ENCODE peak calls at places on chromosomes 7 and 10, in ten cellular contexts. T is AG04450, F is upper lobe of right lung, P is colonic mucosa, R is neural progenitor cell, G is IMR-90, X is GM13977, A is choroid plexus epithelial cell, B is PC-3, V is cardiac fibroblast. U is an unnamed sample.
A peak's percentile ranks its signal among the peaks of the same experiment; 100 is the strongest.

GRCh38 chr7:152664636-152665035 is 11.3 kb downstream of the XRCC2 start:
- DNase-seq in V (peak; percentile 84), X (no peak), A (peak; percentile 5), F (no peak), R (no peak), G (no peak), B (no peak), T (no peak), P (no peak), U (no peak)

GRCh38 chr10:101305241-101306230 is 48.4 kb upstream of the BTRC start:
- DNase-seq in G (no peak), F (no peak), A (peak; percentile 15), V (no peak), R (peak; percentile 87), B (no peak), X (no peak), T (no peak), P (no peak), U (no peak)

GRCh38 chr10:124636271-124636993 is 107.7 kb downstream of the FAM53B start:
- DNase-seq in X (no peak), T (no peak), R (no peak), V (no peak), B (no peak), P (no peak), A (no peak), G (no peak), F (no peak), U (no peak)

GRCh38 chr10:13421382-13421917 is 73.4 kb upstream of the SEPHS1 start:
- DNase-seq in B (no peak), T (no peak), V (no peak), A (no peak), F (no peak), X (no peak), P (no peak), G (no peak), R (no peak), U (no peak)

GRCh38 chr10:132538790-132539421 is 1.3 kb downstream of the INPP5A start:
- DNase-seq in R (no peak), F (no peak), G (no peak), B (no peak), V (no peak), T (no peak), P (no peak), A (no peak), X (no peak), U (no peak)

GRCh38 chr10:71128311-71129010 is 83.9 kb upstream of the UNC5B start:
- DNase-seq in T (no peak), B (no peak), A (no peak), V (peak; percentile 11), G (no peak), R (no peak), F (no peak), X (no peak), P (peak; percentile 34), U (peak; percentile 2)

GRCh38 chr7:87564290-87564963 is 36.3 kb downstream of the ABCB1 start:
- DNase-seq in F (no peak), P (peak; percentile 68), R (peak; percentile 60), B (peak; percentile 55), G (no peak), V (no peak), T (no peak), A (peak; percentile 21), X (peak; percentile 12), U (peak; percentile 25)

GRCh38 chr10:73262105-73262730 is 9.8 kb upstream of the MRPS16 start:
- DNase-seq in B (peak; percentile 100), R (no peak), G (peak; percentile 74), A (peak; percentile 89), T (peak; percentile 43), F (no peak), V (peak; percentile 73), P (no peak), X (no peak), U (no peak)

GRCh38 chr10:128263891-128264688 is 137.9 kb upstream of the MKI67 start:
- DNase-seq in V (peak; percentile 70), B (peak; percentile 64), P (peak; percentile 60), G (peak; percentile 25), A (peak; percentile 78), F (peak; percentile 78), R (peak; percentile 82), X (peak; percentile 54), T (no peak), U (peak; percentile 38)

GRCh38 chr10:93208717-93209464 is 135.2 kb downstream of the CYP26A1 start:
- DNase-seq in G (peak; percentile 6), T (no peak), X (no peak), B (peak; percentile 68), F (no peak), R (no peak), P (no peak), V (no peak), A (no peak), U (no peak)

GRCh38 chr7:139747662-139748372 is 30.0 kb downstream of the HIPK2 start:
- DNase-seq in P (no peak), V (no peak), T (no peak), R (no peak), G (no peak), F (no peak), B (no peak), A (no peak), X (no peak), U (no peak)

DNA sequence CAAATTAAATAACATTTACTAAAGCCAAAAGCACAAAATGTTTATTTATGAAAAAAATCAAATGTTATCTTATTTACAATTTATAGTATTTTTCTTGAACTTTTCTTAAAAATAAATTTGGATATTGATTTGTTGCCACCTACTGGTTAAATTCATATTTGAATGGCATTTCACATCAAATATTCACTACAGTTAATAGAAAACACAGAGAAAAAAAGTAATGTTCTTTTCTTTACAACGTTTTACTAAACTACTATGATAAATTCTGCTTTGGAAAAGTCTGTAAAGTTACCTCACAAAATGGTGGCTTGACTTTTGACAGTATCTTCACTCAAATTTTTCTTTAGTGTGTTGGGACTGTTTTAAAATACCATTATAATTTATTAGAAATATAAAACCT is 52.7 kb downstream of the SRPK2 start:
- DNase-seq in B (peak; percentile 47), F (no peak), X (peak; percentile 27), P (no peak), R (no peak), T (no peak), V (peak; percentile 25), G (peak; percentile 20), A (peak; percentile 36), U (no peak)
- TF ChIP-seq CTCF in B (peak; percentile 57), F (peak; percentile 40), X (peak; percentile 42), P (peak; percentile 33), R (peak; percentile 28), T (peak; percentile 34), V (peak; percentile 21), G (peak; percentile 37), A (peak; percentile 42), U (peak; percentile 45)

GRCh38 chr10:11409357-11409756 is 202.1 kb downstream of the USP6NL start:
- DNase-seq in V (no peak), B (no peak), R (no peak), A (no peak), X (no peak), F (no peak), G (no peak), P (no peak), T (no peak), U (no peak)

GRCh38 chr10:11414314-11415038 is 197.0 kb downstream of the USP6NL start:
- DNase-seq in V (no peak), G (no peak), X (no peak), A (no peak), B (no peak), F (no peak), T (no peak), P (no peak), R (no peak), U (no peak)

GRCh38 chr10:11416974-11417373 is 194.5 kb downstream of the USP6NL start:
- DNase-seq in R (no peak), X (no peak), A (no peak), F (no peak), B (no peak), T (no peak), V (no peak), P (no peak), G (no peak), U (no peak)

GRCh38 chr10:11411926-11412545 is 199.4 kb downstream of the USP6NL start:
- DNase-seq in A (peak; percentile 15), F (no peak), T (no peak), P (no peak), X (no peak), R (no peak), V (no peak), B (no peak), G (no peak), U (no peak)

GRCh38 chr10:11415095-11415494 is 196.4 kb downstream of the USP6NL start:
- DNase-seq in P (no peak), G (no peak), A (no peak), V (no peak), R (no peak), F (no peak), X (no peak), T (no peak), B (no peak), U (no peak)
- TF ChIP-seq CTCF in P (no peak), G (no peak), A (no peak), V (no peak), R (no peak), F (no peak), X (no peak), T (no peak), B (no peak), U (no peak)

GRCh38 chr7:76048668-76048988 is 722 bp downstream of the MDH2 start:
- DNase-seq in G (no peak), V (no peak), F (peak; percentile 76), B (peak; percentile 30), T (no peak), P (peak; percentile 47), R (peak; percentile 59), X (peak; percentile 67), A (no peak), U (peak; percentile 61)
- TF ChIP-seq CTCF in G (no peak), V (peak; percentile 31), F (no peak), B (no peak), T (no peak), P (no peak), R (no peak), X (no peak), A (peak; percentile 32), U (no peak)

GRCh38 chr7:33423646-33424020 is 294.3 kb downstream of the BBS9 start:
- DNase-seq in X (peak; percentile 28), B (peak; percentile 57), F (no peak), A (no peak), T (no peak), G (no peak), P (peak; percentile 28), R (peak; percentile 30), V (peak; percentile 8), U (peak; percentile 42)
- TF ChIP-seq CTCF in X (peak; percentile 63), B (peak; percentile 72), F (peak; percentile 49), A (peak; percentile 36), T (peak; percentile 27), G (peak; percentile 26), P (no peak), R (peak; percentile 69), V (peak; percentile 52), U (peak; percentile 41)